ENCODE peak calls at places on chromosomes 3 and 15, in nine cellular contexts. One of them, this sample, is unnamed.

GRCh38 chr3:77191640-77192039 is 151.7 kb downstream of the ROBO2 start:
- DNase-seq in heart right ventricle: no peak
- DNase-seq in choroid plexus epithelial cell: no peak
- DNase-seq in endothelial cell: no peak
- DNase-seq in astrocyte of the cerebellum: no peak
- DNase-seq in HepG2: no peak
- DNase-seq in kidney: no peak
- DNase-seq in brain microvascular endothelial cell: no peak
- DNase-seq in OCI-LY7: no peak
- DNase-seq in this sample: no peak

GRCh38 chr15:24862726-24863521 is 91.9 kb upstream of the SNRPN start:
- DNase-seq in heart right ventricle: no peak
- DNase-seq in choroid plexus epithelial cell: no peak
- DNase-seq in endothelial cell: no peak
- DNase-seq in astrocyte of the cerebellum: no peak
- DNase-seq in HepG2: no peak
- DNase-seq in kidney: no peak
- DNase-seq in brain microvascular endothelial cell: no peak
- DNase-seq in OCI-LY7: no peak
- DNase-seq in this sample: no peak

GRCh38 chr15:27017168-27017809 is 46.3 kb downstream of the GABRG3 start:
- DNase-seq in heart right ventricle: no peak
- DNase-seq in choroid plexus epithelial cell: peak; percentile 54
- DNase-seq in endothelial cell: peak; percentile 85
- DNase-seq in astrocyte of the cerebellum: peak; percentile 52
- DNase-seq in HepG2: peak; percentile 73
- DNase-seq in kidney: no peak
- DNase-seq in brain microvascular endothelial cell: peak; percentile 16
- DNase-seq in OCI-LY7: peak; percentile 62
- DNase-seq in this sample: peak; percentile 19

GRCh38 chr3:62723636-62724217 is 151.5 kb downstream of the CADPS start:
- DNase-seq in heart right ventricle: no peak
- DNase-seq in choroid plexus epithelial cell: no peak
- DNase-seq in endothelial cell: no peak
- DNase-seq in astrocyte of the cerebellum: no peak
- DNase-seq in HepG2: no peak
- DNase-seq in kidney: no peak
- DNase-seq in brain microvascular endothelial cell: no peak
- DNase-seq in OCI-LY7: peak; percentile 82
- DNase-seq in this sample: no peak

GRCh38 chr3:155585384-155585783 is 159.5 kb downstream of the PLCH1 start:
- DNase-seq in heart right ventricle: no peak
- DNase-seq in choroid plexus epithelial cell: no peak
- DNase-seq in endothelial cell: no peak
- DNase-seq in astrocyte of the cerebellum: no peak
- DNase-seq in HepG2: no peak
- DNase-seq in kidney: no peak
- DNase-seq in brain microvascular endothelial cell: no peak
- DNase-seq in OCI-LY7: no peak
- DNase-seq in this sample: no peak

GRCh38 chr3:18729671-18730070 is 304.5 kb upstream of the SATB1 start:
- DNase-seq in heart right ventricle: no peak
- DNase-seq in choroid plexus epithelial cell: no peak
- DNase-seq in endothelial cell: no peak
- DNase-seq in astrocyte of the cerebellum: no peak
- DNase-seq in HepG2: no peak
- DNase-seq in kidney: no peak
- DNase-seq in brain microvascular endothelial cell: no peak
- DNase-seq in OCI-LY7: no peak
- DNase-seq in this sample: no peak

GRCh38 chr3:29334652-29335189 is 53.9 kb downstream of the RBMS3 start:
- DNase-seq in heart right ventricle: no peak
- DNase-seq in choroid plexus epithelial cell: no peak
- DNase-seq in endothelial cell: no peak
- DNase-seq in astrocyte of the cerebellum: no peak
- DNase-seq in HepG2: no peak
- DNase-seq in kidney: no peak
- DNase-seq in brain microvascular endothelial cell: no peak
- DNase-seq in OCI-LY7: no peak
- DNase-seq in this sample: no peak

GRCh38 chr3:159938712-159939111 is 49.9 kb upstream of the IL12A start:
- DNase-seq in heart right ventricle: no peak
- DNase-seq in choroid plexus epithelial cell: peak; percentile 60
- DNase-seq in endothelial cell: no peak
- DNase-seq in astrocyte of the cerebellum: no peak
- DNase-seq in HepG2: no peak
- DNase-seq in kidney: no peak
- DNase-seq in brain microvascular endothelial cell: peak; percentile 12
- DNase-seq in OCI-LY7: no peak
- DNase-seq in this sample: no peak

GRCh38 chr3:135637033-135637432 is 328.5 kb upstream of the PPP2R3A start:
- DNase-seq in heart right ventricle: no peak
- DNase-seq in choroid plexus epithelial cell: no peak
- DNase-seq in endothelial cell: no peak
- DNase-seq in astrocyte of the cerebellum: no peak
- DNase-seq in HepG2: no peak
- DNase-seq in kidney: no peak
- DNase-seq in brain microvascular endothelial cell: no peak
- DNase-seq in OCI-LY7: no peak
- DNase-seq in this sample: no peak

GRCh38 chr15:53675832-53676231 is 83.6 kb downstream of the WDR72 start:
- DNase-seq in heart right ventricle: no peak
- DNase-seq in choroid plexus epithelial cell: no peak
- DNase-seq in endothelial cell: no peak
- DNase-seq in astrocyte of the cerebellum: no peak
- DNase-seq in HepG2: no peak
- DNase-seq in kidney: no peak
- DNase-seq in brain microvascular endothelial cell: no peak
- DNase-seq in OCI-LY7: no peak
- DNase-seq in this sample: no peak

GRCh38 chr3:14042680-14043079 is 82.0 kb downstream of the CHCHD4 start:
- DNase-seq in heart right ventricle: no peak
- DNase-seq in choroid plexus epithelial cell: peak; percentile 59
- DNase-seq in endothelial cell: no peak
- DNase-seq in astrocyte of the cerebellum: no peak
- DNase-seq in HepG2: no peak
- DNase-seq in kidney: no peak
- DNase-seq in brain microvascular endothelial cell: peak; percentile 20
- DNase-seq in OCI-LY7: no peak
- DNase-seq in this sample: no peak

GRCh38 chr3:13047296-13048165 is 25.7 kb downstream of the IQSEC1 start:
- DNase-seq in heart right ventricle: no peak
- DNase-seq in choroid plexus epithelial cell: peak; percentile 10
- DNase-seq in endothelial cell: no peak
- DNase-seq in astrocyte of the cerebellum: no peak
- DNase-seq in HepG2: no peak
- DNase-seq in kidney: peak; percentile 59
- DNase-seq in brain microvascular endothelial cell: no peak
- DNase-seq in OCI-LY7: peak; percentile 61
- DNase-seq in this sample: no peak

GRCh38 chr3:23650371-23651140 is 155.2 kb upstream of the UBE2E1 start:
- DNase-seq in heart right ventricle: no peak
- DNase-seq in choroid plexus epithelial cell: peak; percentile 89
- DNase-seq in endothelial cell: no peak
- DNase-seq in astrocyte of the cerebellum: peak; percentile 60
- DNase-seq in HepG2: no peak
- DNase-seq in kidney: no peak
- DNase-seq in brain microvascular endothelial cell: peak; percentile 72
- DNase-seq in OCI-LY7: no peak
- DNase-seq in this sample: no peak

GRCh38 chr15:42165081-42165480 is 8.6 kb upstream of the PLA2G4F start:
- DNase-seq in heart right ventricle: no peak
- DNase-seq in choroid plexus epithelial cell: no peak
- DNase-seq in endothelial cell: no peak
- DNase-seq in astrocyte of the cerebellum: no peak
- DNase-seq in HepG2: no peak
- DNase-seq in kidney: no peak
- DNase-seq in brain microvascular endothelial cell: no peak
- DNase-seq in OCI-LY7: no peak
- DNase-seq in this sample: no peak

GRCh38 chr3:127052121-127052561 is 69.2 kb downstream of the PLXNA1 start:
- DNase-seq in heart right ventricle: peak; percentile 35
- DNase-seq in choroid plexus epithelial cell: no peak
- DNase-seq in endothelial cell: no peak
- DNase-seq in astrocyte of the cerebellum: no peak
- DNase-seq in HepG2: no peak
- DNase-seq in kidney: peak; percentile 56
- DNase-seq in brain microvascular endothelial cell: no peak
- DNase-seq in OCI-LY7: no peak
- DNase-seq in this sample: no peak

GRCh38 chr3:76024640-76025039 is 239.3 kb upstream of the ZNF717 start:
- DNase-seq in heart right ventricle: no peak
- DNase-seq in choroid plexus epithelial cell: peak; percentile 78
- DNase-seq in endothelial cell: no peak
- DNase-seq in astrocyte of the cerebellum: no peak
- DNase-seq in HepG2: peak; percentile 3
- DNase-seq in kidney: no peak
- DNase-seq in brain microvascular endothelial cell: no peak
- DNase-seq in OCI-LY7: peak; percentile 3
- DNase-seq in this sample: no peak

GRCh38 chr3:188954590-188955208 is 217.1 kb upstream of the TPRG1 start:
- DNase-seq in heart right ventricle: peak; percentile 91
- DNase-seq in choroid plexus epithelial cell: peak; percentile 95
- DNase-seq in endothelial cell: peak; percentile 92
- DNase-seq in astrocyte of the cerebellum: peak; percentile 88
- DNase-seq in HepG2: peak; percentile 68
- DNase-seq in kidney: peak; percentile 89
- DNase-seq in brain microvascular endothelial cell: peak; percentile 80
- DNase-seq in OCI-LY7: peak; percentile 84
- DNase-seq in this sample: peak; percentile 70

DNA sequence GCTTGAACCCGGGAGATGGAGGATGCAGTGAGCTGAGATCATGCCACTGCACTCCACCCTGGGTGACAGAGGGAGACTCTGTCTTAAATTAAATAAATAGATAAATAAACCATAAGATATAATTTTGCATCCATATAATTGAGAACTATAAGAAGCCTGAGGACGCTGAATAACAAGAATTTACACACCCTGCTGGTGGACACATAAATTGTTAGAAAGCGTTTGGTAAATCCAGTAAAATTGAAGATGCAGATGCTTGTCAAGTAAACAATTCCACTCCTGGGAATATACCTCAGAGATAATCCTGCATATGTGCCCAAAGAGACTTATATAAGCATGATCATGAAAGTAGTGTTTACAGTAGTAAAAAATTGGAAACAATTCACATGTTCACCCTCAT is 41.7 kb downstream of the TTC23 start:
- DNase-seq in heart right ventricle: no peak
- DNase-seq in choroid plexus epithelial cell: peak; percentile 14
- DNase-seq in endothelial cell: no peak
- DNase-seq in astrocyte of the cerebellum: no peak
- DNase-seq in HepG2: no peak
- DNase-seq in kidney: no peak
- DNase-seq in brain microvascular endothelial cell: no peak
- DNase-seq in OCI-LY7: no peak
- DNase-seq in this sample: no peak
- TF ChIP-seq CTCF in heart right ventricle: no peak
- TF ChIP-seq CTCF in choroid plexus epithelial cell: peak; percentile 4
- TF ChIP-seq CTCF in endothelial cell: no peak
- TF ChIP-seq CTCF in astrocyte of the cerebellum: no peak
- TF ChIP-seq CTCF in HepG2: no peak
- TF ChIP-seq CTCF in kidney: no peak
- TF ChIP-seq CTCF in brain microvascular endothelial cell: no peak
- TF ChIP-seq CTCF in OCI-LY7: no peak
- TF ChIP-seq CTCF in this sample: no peak

DNA sequence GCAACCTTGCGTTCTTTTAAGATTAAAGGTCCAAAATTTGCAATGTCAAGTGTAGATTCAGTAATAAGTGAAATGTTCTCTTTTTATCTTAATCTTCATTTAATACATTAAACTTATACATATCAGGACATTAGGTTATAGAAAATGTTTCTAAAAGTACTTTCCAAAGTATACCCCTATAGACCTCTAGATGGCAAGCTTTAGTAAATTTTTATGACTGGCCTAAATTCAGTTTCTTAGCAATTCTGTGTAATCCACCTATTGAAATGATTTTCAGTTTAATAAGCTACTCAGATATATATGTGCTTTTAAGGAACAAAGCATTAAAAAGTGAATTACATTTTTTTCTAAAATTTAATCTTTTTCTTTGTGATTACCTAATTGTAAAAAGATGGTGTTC is 342.2 kb downstream of the GBE1 start:
- DNase-seq in heart right ventricle: no peak
- DNase-seq in choroid plexus epithelial cell: peak; percentile 48
- DNase-seq in endothelial cell: no peak
- DNase-seq in astrocyte of the cerebellum: no peak
- DNase-seq in HepG2: peak; percentile 1
- DNase-seq in kidney: no peak
- DNase-seq in brain microvascular endothelial cell: no peak
- DNase-seq in OCI-LY7: peak; percentile 2
- DNase-seq in this sample: peak; percentile 4
- TF ChIP-seq CTCF in heart right ventricle: peak; percentile 44
- TF ChIP-seq CTCF in choroid plexus epithelial cell: peak; percentile 58
- TF ChIP-seq CTCF in endothelial cell: peak; percentile 61
- TF ChIP-seq CTCF in astrocyte of the cerebellum: no peak
- TF ChIP-seq CTCF in HepG2: peak; percentile 40
- TF ChIP-seq CTCF in kidney: no peak
- TF ChIP-seq CTCF in brain microvascular endothelial cell: peak; percentile 31
- TF ChIP-seq CTCF in OCI-LY7: peak; percentile 73
- TF ChIP-seq CTCF in this sample: peak; percentile 55

DNA sequence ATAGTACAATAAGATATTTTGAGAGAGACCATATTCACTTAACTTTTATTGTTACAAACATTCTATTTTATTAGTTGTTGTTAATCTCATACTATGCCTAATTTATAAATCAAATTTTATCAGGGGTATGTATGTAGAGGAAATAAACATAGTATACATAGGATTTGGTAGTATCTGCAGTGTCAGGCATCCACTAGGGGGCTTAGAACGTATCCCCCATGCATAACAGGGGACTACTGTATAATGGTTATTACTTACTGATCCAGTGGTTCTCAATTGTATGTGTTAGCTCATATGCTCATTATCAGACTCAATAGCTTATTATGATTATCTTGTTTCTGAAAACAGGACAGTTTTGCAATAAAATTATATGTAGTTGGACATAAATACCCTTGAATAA is 27.6 kb downstream of the CMC1 start:
- DNase-seq in heart right ventricle: no peak
- DNase-seq in choroid plexus epithelial cell: no peak
- DNase-seq in endothelial cell: no peak
- DNase-seq in astrocyte of the cerebellum: no peak
- DNase-seq in HepG2: no peak
- DNase-seq in kidney: no peak
- DNase-seq in brain microvascular endothelial cell: no peak
- DNase-seq in OCI-LY7: peak; percentile 18
- DNase-seq in this sample: no peak
- TF ChIP-seq CTCF in heart right ventricle: no peak
- TF ChIP-seq CTCF in choroid plexus epithelial cell: peak; percentile 54
- TF ChIP-seq CTCF in endothelial cell: peak; percentile 26
- TF ChIP-seq CTCF in astrocyte of the cerebellum: peak; percentile 31
- TF ChIP-seq CTCF in HepG2: no peak
- TF ChIP-seq CTCF in kidney: no peak
- TF ChIP-seq CTCF in brain microvascular endothelial cell: peak; percentile 61
- TF ChIP-seq CTCF in OCI-LY7: peak; percentile 79
- TF ChIP-seq CTCF in this sample: peak; percentile 8

DNA sequence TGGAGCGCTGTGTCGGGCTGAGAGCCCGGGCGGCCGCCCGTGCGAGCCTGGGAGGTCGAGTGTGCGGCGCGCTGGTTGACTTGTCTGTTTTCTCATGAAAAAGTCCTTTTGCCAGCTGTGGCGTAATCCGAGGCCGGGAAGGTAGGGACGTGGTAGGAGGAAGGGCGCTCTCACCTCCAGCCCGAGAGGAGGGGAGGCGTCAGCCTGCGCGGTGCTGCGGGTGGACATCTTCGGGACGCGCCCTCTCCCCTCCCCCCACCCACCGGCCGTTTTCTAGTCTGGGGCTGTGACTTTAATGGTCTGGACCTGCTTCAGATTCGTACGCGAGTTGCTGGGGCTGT is 573 bp downstream of the NCK1 start:
- DNase-seq in heart right ventricle: peak; percentile 44
- DNase-seq in choroid plexus epithelial cell: peak; percentile 67
- DNase-seq in endothelial cell: peak; percentile 50
- DNase-seq in astrocyte of the cerebellum: no peak
- DNase-seq in HepG2: peak; percentile 58
- DNase-seq in kidney: peak; percentile 87
- DNase-seq in brain microvascular endothelial cell: peak; percentile 32
- DNase-seq in OCI-LY7: peak; percentile 68
- DNase-seq in this sample: no peak
- TF ChIP-seq CTCF in heart right ventricle: no peak
- TF ChIP-seq CTCF in choroid plexus epithelial cell: no peak
- TF ChIP-seq CTCF in endothelial cell: no peak
- TF ChIP-seq CTCF in astrocyte of the cerebellum: no peak
- TF ChIP-seq CTCF in HepG2: no peak
- TF ChIP-seq CTCF in kidney: no peak
- TF ChIP-seq CTCF in brain microvascular endothelial cell: no peak
- TF ChIP-seq CTCF in OCI-LY7: peak; percentile 37
- TF ChIP-seq CTCF in this sample: no peak

This sample was measured in AG09319.